ENCODE peak calls at places on chromosome 13, in eight cellular contexts. M is choroid plexus epithelial cell, J is fibroblast of lung, A is IMR-90, W is mucosa of descending colon, G is Caco-2, C is lower leg skin, N is testis. X is an unnamed sample.

GRCh38 chr13:37491661-37492060 is 106.9 kb downstream of the POSTN start:
- DNase-seq in M (no peak), J (no peak), A (no peak), W (no peak), G (no peak), C (no peak), N (no peak), X (no peak)

GRCh38 chr13:51765142-51765515 is 38.8 kb downstream of the DHRS12 start:
- DNase-seq in M (no peak), J (peak), A (no peak), W (no peak), G (no peak), C (no peak), N (no peak), X (no peak)

GRCh38 chr13:87444135-87444534 is 227.0 kb upstream of the SLITRK5 start:
- DNase-seq in M (no peak), J (no peak), A (no peak), W (no peak), G (no peak), C (no peak), N (no peak), X (no peak)

GRCh38 chr13:88622362-88622973 is 951.3 kb downstream of the SLITRK5 start:
- DNase-seq in M (no peak), J (no peak), A (no peak), W (no peak), G (no peak), C (no peak), N (no peak), X (no peak)

GRCh38 chr13:91085127-91085526 is 262.4 kb upstream of the MIR17HG start:
- DNase-seq in M (no peak), J (no peak), A (no peak), W (no peak), G (no peak), C (no peak), N (no peak), X (no peak)

GRCh38 chr13:79503473-79504017 is 22.6 kb downstream of the NDFIP2 start:
- DNase-seq in M (no peak), J (no peak), A (no peak), W (no peak), G (no peak), C (no peak), N (no peak), X (no peak)

GRCh38 chr13:37531054-37531453 is 67.5 kb downstream of the POSTN start:
- DNase-seq in M (peak), J (no peak), A (peak), W (no peak), G (no peak), C (no peak), N (no peak), X (no peak)

GRCh38 chr13:75621147-75621546 is 15.0 kb upstream of the LMO7 start:
- DNase-seq in M (peak), J (no peak), A (peak), W (no peak), G (no peak), C (no peak), N (no peak), X (no peak)

GRCh38 chr13:72514141-72514540 is 213.3 kb downstream of the MZT1 start:
- DNase-seq in M (peak), J (peak), A (no peak), W (no peak), G (no peak), C (no peak), N (no peak), X (no peak)

GRCh38 chr13:78606471-78607408 is 3.4 kb upstream of the POU4F1 start:
- DNase-seq in M (no peak), J (no peak), A (no peak), W (no peak), G (no peak), C (no peak), N (no peak), X (no peak)

GRCh38 chr13:67146523-67147130 is 83.5 kb downstream of the PCDH9 start:
- DNase-seq in M (peak), J (no peak), A (no peak), W (no peak), G (no peak), C (no peak), N (no peak), X (no peak)

GRCh38 chr13:107650081-107650701 is 565.1 kb downstream of the LIG4 start:
- DNase-seq in M (peak), J (peak), A (peak), W (no peak), G (peak), C (no peak), N (peak), X (no peak)

GRCh38 chr13:51502206-51502651 is 49.4 kb upstream of the INTS6 start:
- DNase-seq in M (no peak), J (peak), A (peak), W (no peak), G (no peak), C (no peak), N (no peak), X (no peak)

GRCh38 chr13:97226788-97227627 is 4.9 kb downstream of the MBNL2 start:
- DNase-seq in M (no peak), J (no peak), A (no peak), W (peak), G (no peak), C (no peak), N (peak), X (no peak)

GRCh38 chr13:60000986-60001385 is 162.7 kb downstream of the DIAPH3 start:
- DNase-seq in M (no peak), J (no peak), A (no peak), W (no peak), G (no peak), C (no peak), N (no peak), X (no peak)

GRCh38 chr13:50846861-50847475 is 3.5 kb upstream of the DLEU7 start:
- DNase-seq in M (no peak), J (no peak), A (no peak), W (no peak), G (no peak), C (no peak), N (no peak), X (no peak)

GRCh38 chr13:79501538-79502232 is 20.7 kb downstream of the NDFIP2 start:
- DNase-seq in M (peak), J (no peak), A (peak), W (no peak), G (no peak), C (no peak), N (no peak), X (no peak)

GRCh38 chr13:80054806-80055205 is 286.1 kb downstream of the SPRY2 start:
- DNase-seq in M (no peak), J (no peak), A (peak), W (no peak), G (no peak), C (no peak), N (no peak), X (no peak)

GRCh38 chr13:31167490-31167889 is 5.8 kb upstream of the HSPH1 start:
- DNase-seq in M (no peak), J (no peak), A (peak), W (no peak), G (no peak), C (no peak), N (no peak), X (no peak)

GRCh38 chr13:22837980-22838615 is 342.7 kb upstream of the SGCG start:
- DNase-seq in M (no peak), J (no peak), A (no peak), W (no peak), G (no peak), C (no peak), N (no peak), X (no peak)

GRCh38 chr13:49265822-49266221 is 18.1 kb downstream of the CDADC1 start:
- DNase-seq in M (peak), J (peak), A (peak), W (no peak), G (no peak), C (no peak), N (no peak), X (no peak)

GRCh38 chr13:71213252-71213821 is 653.7 kb downstream of the DACH1 start:
- DNase-seq in M (no peak), J (no peak), A (no peak), W (no peak), G (no peak), C (no peak), N (no peak), X (no peak)

GRCh38 chr13:50248537-50249521 is 233.6 kb downstream of the KCNRG start:
- DNase-seq in M (no peak), J (no peak), A (no peak), W (no peak), G (no peak), C (no peak), N (no peak), X (no peak)

GRCh38 chr13:51793570-51794273 is 10.2 kb downstream of the DHRS12 start:
- DNase-seq in M (peak), J (peak), A (peak), W (no peak), G (no peak), C (no peak), N (no peak), X (no peak)

GRCh38 chr13:49954674-49955455 is 18.7 kb upstream of the SPRYD7 start:
- DNase-seq in M (no peak), J (no peak), A (peak), W (no peak), G (no peak), C (no peak), N (no peak), X (no peak)

GRCh38 chr13:29137016-29137415 is 316.9 kb downstream of the MTUS2 start:
- DNase-seq in M (no peak), J (no peak), A (no peak), W (no peak), G (no peak), C (no peak), N (no peak), X (no peak)

GRCh38 chr13:27012482-27013197 is 159.0 kb downstream of the USP12 start:
- DNase-seq in M (peak), J (peak), A (peak), W (no peak), G (no peak), C (peak), N (no peak), X (no peak)

GRCh38 chr13:50805805-50806204 is 37.7 kb downstream of the DLEU7 start:
- DNase-seq in M (peak), J (peak), A (peak), W (no peak), G (no peak), C (no peak), N (no peak), X (no peak)

GRCh38 chr13:20142019-20142926 is 18.6 kb downstream of the GJA3 start:
- DNase-seq in M (no peak), J (no peak), A (no peak), W (no peak), G (no peak), C (no peak), N (no peak), X (no peak)

GRCh38 chr13:72696590-72696989 is 30.8 kb downstream of the MZT1 start:
- DNase-seq in M (peak), J (peak), A (peak), W (no peak), G (no peak), C (no peak), N (no peak), X (no peak)

GRCh38 chr13:30353601-30354000 is 46.2 kb upstream of the KATNAL1 start:
- DNase-seq in M (no peak), J (no peak), A (no peak), W (no peak), G (no peak), C (no peak), N (no peak), X (no peak)

GRCh38 chr13:44198826-44199225 is 174.8 kb upstream of the SERP2 start:
- DNase-seq in M (peak), J (no peak), A (no peak), W (no peak), G (no peak), C (no peak), N (no peak), X (no peak)

DNA sequence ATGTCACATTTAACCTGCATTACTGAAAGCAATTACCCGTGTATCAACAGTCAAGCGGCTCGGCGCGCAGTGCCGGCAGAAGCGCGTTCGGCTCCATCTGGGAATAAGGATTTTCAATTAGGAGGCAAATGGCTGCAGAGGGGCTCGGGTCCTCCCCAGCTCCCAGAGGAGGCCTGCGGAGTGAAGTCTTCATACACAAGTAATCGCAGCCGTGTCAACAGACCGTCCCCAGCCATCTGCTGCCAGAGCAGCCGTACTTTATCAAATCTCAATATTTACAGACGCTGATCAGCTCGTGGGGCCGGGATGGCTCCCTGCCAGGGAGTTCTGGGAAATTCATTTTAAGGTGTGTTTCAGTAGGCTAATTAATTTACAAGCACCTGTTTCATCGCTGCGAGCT is 252.5 kb downstream of the TEX29 start:
- DNase-seq in M (no peak), J (no peak), A (no peak), W (no peak), G (no peak), C (no peak), N (no peak), X (no peak)
- H3K4me3 ChIP-seq in M (no peak), J (no peak), A (no peak), W (no peak), G (no peak), C (no peak), N (no peak), X (no peak)

GRCh38 chr13:98921786-98922185 is 56.1 kb downstream of the DOCK9 start:
- DNase-seq in M (no peak), J (no peak), A (no peak), W (no peak), G (no peak), C (no peak), N (no peak), X (no peak)
- TF ChIP-seq CTCF in M (no peak), J (no peak), A (no peak), W (no peak), G (no peak), C (no peak), N (no peak), X (no peak)

DNA sequence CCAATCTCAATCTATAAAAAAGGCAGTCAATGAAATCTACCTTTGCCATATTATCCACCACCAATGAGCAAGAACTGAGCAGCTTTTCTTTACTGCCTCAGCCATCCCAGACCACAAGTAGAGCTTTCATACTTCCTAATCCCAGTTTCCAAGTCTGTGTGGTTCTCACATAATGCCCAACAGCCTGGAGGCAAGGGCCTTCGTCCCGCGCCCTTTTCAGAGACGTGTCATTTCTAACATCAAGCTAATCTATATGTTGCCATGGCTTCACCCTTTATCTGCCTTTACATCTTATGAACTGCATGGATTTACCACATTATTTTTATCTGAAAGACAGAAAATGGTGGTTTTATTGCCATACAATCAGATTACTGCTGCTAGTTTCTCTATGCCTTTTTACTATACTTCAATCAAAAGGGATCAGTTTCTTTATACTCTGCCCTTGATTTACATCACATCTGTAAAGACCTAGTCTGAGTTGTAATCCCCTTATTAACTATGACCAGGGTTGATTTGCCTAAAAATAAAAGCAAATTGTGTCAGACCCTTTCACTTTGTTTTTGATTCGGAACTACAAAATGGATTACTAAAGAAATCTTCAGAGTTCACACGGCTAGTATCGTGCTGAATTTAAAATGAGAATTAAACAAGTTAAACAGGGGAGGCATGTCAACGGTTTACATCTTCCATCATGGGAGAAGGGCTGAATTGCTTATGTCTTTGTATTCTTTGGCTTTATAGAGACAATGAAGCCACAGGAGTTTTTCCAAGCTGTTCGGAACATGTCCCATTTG is 5.8 kb downstream of the EFNB2 start:
- DNase-seq in M (peak), J (no peak), A (no peak), W (no peak), G (no peak), C (no peak), N (no peak), X (no peak)
- H3K4me3 ChIP-seq in M (no peak), J (no peak), A (no peak), W (no peak), G (no peak), C (no peak), N (no peak), X (peak)

DNA sequence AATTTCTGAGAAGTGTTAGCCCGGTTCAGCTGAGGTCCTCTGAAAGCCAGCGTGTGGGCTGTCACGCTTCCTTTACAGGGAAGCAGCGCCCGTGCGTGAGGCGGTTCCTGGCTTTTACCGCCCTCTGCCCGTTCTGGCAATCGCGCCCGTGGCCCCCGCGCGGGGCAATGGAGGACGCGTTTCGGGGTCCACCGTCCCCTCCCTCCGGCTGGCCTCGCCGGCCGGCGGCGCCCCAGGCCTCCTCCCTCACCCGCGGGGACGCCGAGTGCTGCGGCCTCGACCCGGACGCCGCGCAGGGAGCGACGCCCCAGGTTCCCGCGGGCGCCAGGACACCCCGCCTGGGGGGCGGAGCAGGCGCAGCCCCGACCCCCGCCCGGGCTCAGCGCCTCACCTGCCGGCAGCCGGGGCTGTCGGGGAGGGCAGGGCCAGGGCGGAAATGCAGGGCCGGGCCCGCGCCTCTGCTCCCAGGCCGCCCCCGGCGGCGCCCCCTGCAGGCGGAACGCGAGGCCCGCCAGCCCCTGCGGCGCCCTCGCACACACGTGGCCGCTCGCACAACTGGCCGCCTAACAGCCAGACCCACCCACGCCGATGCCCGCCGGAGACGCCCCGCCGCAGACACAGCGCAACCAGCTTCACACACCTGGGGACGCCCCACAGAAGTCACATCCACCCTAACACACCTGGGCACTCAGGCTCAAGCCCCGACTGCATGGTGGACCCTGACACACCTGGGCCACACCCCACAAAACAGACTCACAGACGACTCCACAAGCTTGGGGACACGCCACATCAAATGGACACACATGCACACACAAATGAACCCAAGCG is at the start of gene GGACT:
- DNase-seq in M (peak), J (peak), A (peak), W (peak), G (peak), C (peak), N (peak), X (no peak)
- TF ChIP-seq CTCF in M (peak), J (peak), A (peak), W (peak), G (peak), C (no peak), N (peak), X (peak)

DNA sequence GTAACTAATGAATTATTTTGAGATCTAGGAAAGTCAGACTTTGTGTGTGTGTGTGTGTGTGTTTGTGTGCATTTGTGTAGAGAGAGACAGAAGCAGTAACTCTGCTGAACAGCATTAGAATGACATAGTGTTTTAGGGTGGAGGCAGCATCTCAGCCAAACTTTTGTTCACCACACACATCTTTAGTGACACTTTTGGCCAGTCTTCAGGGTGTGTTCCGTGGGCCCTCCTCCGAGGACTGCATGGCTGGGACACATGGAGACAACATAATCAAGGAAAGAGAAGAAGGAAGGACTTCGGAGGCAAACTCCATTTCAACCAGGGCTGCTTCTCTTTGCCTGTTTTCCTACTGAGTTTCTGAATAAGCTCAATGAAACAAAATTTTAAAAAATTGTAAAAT is 205.1 kb downstream of the LHFPL6 start:
- DNase-seq in M (no peak), J (peak), A (no peak), W (no peak), G (no peak), C (no peak), N (no peak), X (no peak)
- H3K4me3 ChIP-seq in M (no peak), J (no peak), A (no peak), W (no peak), G (no peak), C (no peak), N (no peak), X (no peak)

GRCh38 chr13:45340422-45341033 is 455 bp downstream of the TPT1 start:
- DNase-seq in M (peak), J (peak), A (peak), W (peak), G (peak), C (peak), N (peak), X (peak)
- TF ChIP-seq CTCF in M (peak), J (peak), A (peak), W (peak), G (peak), C (peak), N (no peak), X (peak)